ENCODE peak calls at places on chromosome 21, in five cellular contexts. L, R, W, M and S are unnamed samples.

GRCh38 chr21:42616366-42617340 is 36.8 kb upstream of the PDE9A start:
- DNase-seq in L (peak; percentile 20), R (no peak), W (no peak), M (peak; percentile 9), S (no peak)

GRCh38 chr21:43369124-43369523 is 57.8 kb downstream of the SIK1 start:
- DNase-seq in L (no peak), R (peak; percentile 47), W (no peak), M (no peak), S (no peak)

GRCh38 chr21:34365794-34366193 is 2.0 kb downstream of the KCNE2 start:
- DNase-seq in L (no peak), R (no peak), W (no peak), M (no peak), S (no peak)

GRCh38 chr21:35208117-35208516 is 159.0 kb upstream of the RUNX1 start:
- DNase-seq in L (no peak), R (no peak), W (peak; percentile 36), M (no peak), S (no peak)

GRCh38 chr21:35563885-35564451 is 496.4 kb downstream of the SETD4 start:
- DNase-seq in L (no peak), R (no peak), W (peak; percentile 83), M (peak; percentile 15), S (peak; percentile 91)

GRCh38 chr21:42671778-42672593 is 18.6 kb downstream of the PDE9A start:
- DNase-seq in L (no peak), R (no peak), W (no peak), M (no peak), S (peak; percentile 79)

GRCh38 chr21:26067836-26068401 is 102.7 kb downstream of the APP start:
- DNase-seq in L (no peak), R (no peak), W (no peak), M (no peak), S (no peak)

GRCh38 chr21:40511976-40512375 is 335.0 kb downstream of the DSCAM start:
- DNase-seq in L (no peak), R (peak; percentile 31), W (no peak), M (no peak), S (no peak)

GRCh38 chr21:42670884-42671283 is 17.5 kb downstream of the PDE9A start:
- DNase-seq in L (no peak), R (no peak), W (no peak), M (no peak), S (peak; percentile 64)

GRCh38 chr21:34807881-34808568 is 139.2 kb downstream of the CLIC6 start:
- DNase-seq in L (peak; percentile 34), R (peak; percentile 70), W (peak; percentile 41), M (peak; percentile 43), S (peak; percentile 52)

GRCh38 chr21:27700974-27701614 is 734.2 kb upstream of the ADAMTS5 start:
- DNase-seq in L (peak; percentile 31), R (peak; percentile 55), W (peak; percentile 82), M (peak; percentile 90), S (peak; percentile 81)

GRCh38 chr21:42234464-42235241 is 15.7 kb downstream of the ABCG1 start:
- DNase-seq in L (peak; percentile 91), R (peak; percentile 36), W (peak; percentile 73), M (peak; percentile 49), S (no peak)

GRCh38 chr21:42829417-42829816 is 49.9 kb downstream of the WDR4 start:
- DNase-seq in L (no peak), R (no peak), W (no peak), M (no peak), S (no peak)

GRCh38 chr21:40886931-40887330 is 40.0 kb upstream of the DSCAM start:
- DNase-seq in L (no peak), R (no peak), W (no peak), M (no peak), S (no peak)

GRCh38 chr21:42233067-42233981 is 14.4 kb downstream of the ABCG1 start:
- DNase-seq in L (peak; percentile 82), R (peak; percentile 21), W (peak; percentile 89), M (peak; percentile 72), S (no peak)

GRCh38 chr21:41095983-41096382 is 72.0 kb upstream of the BACE2 start:
- DNase-seq in L (no peak), R (no peak), W (no peak), M (no peak), S (no peak)

GRCh38 chr21:36534656-36535055 is 54.7 kb upstream of the CLDN14 start:
- DNase-seq in L (no peak), R (no peak), W (no peak), M (no peak), S (no peak)

GRCh38 chr21:37366488-37367300 is at the start of gene DYRK1A:
- DNase-seq in L (peak; percentile 98), R (peak; percentile 98), W (peak; percentile 99), M (peak; percentile 99), S (peak; percentile 99)

GRCh38 chr21:15480160-15480559 is 249.6 kb upstream of the USP25 start:
- DNase-seq in L (no peak), R (no peak), W (no peak), M (no peak), S (no peak)

GRCh38 chr21:43018519-43018918 is 44.2 kb downstream of the PKNOX1 start:
- DNase-seq in L (no peak), R (no peak), W (no peak), M (no peak), S (no peak)

GRCh38 chr21:42219606-42220137 is 732 bp downstream of the ABCG1 start:
- DNase-seq in L (peak; percentile 45), R (no peak), W (peak; percentile 55), M (no peak), S (no peak)

GRCh38 chr21:46063227-46063626 is 34.7 kb upstream of the COL6A2 start:
- DNase-seq in L (no peak), R (peak; percentile 23), W (no peak), M (no peak), S (no peak)

GRCh38 chr21:29717659-29718058 is 222.1 kb downstream of the GRIK1 start:
- DNase-seq in L (no peak), R (no peak), W (no peak), M (no peak), S (no peak)

GRCh38 chr21:16330340-16331319 is 600.8 kb downstream of the USP25 start:
- DNase-seq in L (no peak), R (peak; percentile 76), W (no peak), M (peak; percentile 62), S (peak; percentile 51)

GRCh38 chr21:36766511-36766910 is 67.6 kb downstream of the SIM2 start:
- DNase-seq in L (no peak), R (no peak), W (no peak), M (no peak), S (no peak)

GRCh38 chr21:46159841-46160562 is 4.6 kb upstream of the FTCD start:
- DNase-seq in L (no peak), R (no peak), W (no peak), M (peak; percentile 13), S (no peak)

GRCh38 chr21:25556087-25556486 is 51.2 kb downstream of the MRPL39 start:
- DNase-seq in L (no peak), R (no peak), W (no peak), M (no peak), S (no peak)

DNA sequence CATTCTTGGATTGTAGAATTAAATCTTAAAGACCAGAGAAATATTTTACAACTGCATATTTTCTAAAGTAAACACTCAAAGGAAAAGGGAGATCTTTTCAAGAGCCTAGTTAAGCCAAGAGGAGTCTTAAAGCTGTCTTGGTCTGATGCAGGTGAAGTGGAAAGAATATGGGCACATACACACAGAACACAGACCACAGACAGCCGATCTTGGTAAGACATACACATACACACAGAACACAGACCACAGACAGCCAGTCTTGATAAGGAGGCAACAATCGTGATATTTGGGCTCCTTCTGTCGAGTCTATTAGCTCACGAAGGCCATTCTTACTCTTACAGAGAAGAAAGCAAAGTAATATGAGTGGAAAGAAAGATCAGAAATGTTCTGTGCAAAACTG is 1153.9 kb upstream of the TMPRSS15 start:
- DNase-seq in L (no peak), R (no peak), W (no peak), M (no peak), S (no peak)
- H3K27ac ChIP-seq in L (no peak overlapping the region), R (no peak overlapping the region), W (no peak overlapping the region), M (no peak overlapping the region), S (no peak overlapping the region)

GRCh38 chr21:33208534-33208933 is 21.2 kb upstream of the IFNAR2 start:
- DNase-seq in L (no peak), R (peak; percentile 47), W (no peak), M (no peak), S (no peak)
- H3K4me1 ChIP-seq in L (peaks cover 78% of the 10 kb centered on the region), R (peaks cover 11% of the 10 kb centered on the region), W (peaks cover 16% of the 10 kb centered on the region), M (peaks cover under 1% of the 10 kb centered on the region), S (peaks cover 21% of the 10 kb centered on the region)

GRCh38 chr21:22573834-22574233 is 1575.6 kb downstream of the NCAM2 start:
- DNase-seq in L (no peak), R (no peak), W (no peak), M (no peak), S (no peak)

GRCh38 chr21:22575165-22575584 is 1577.0 kb downstream of the NCAM2 start:
- DNase-seq in L (no peak), R (no peak), W (no peak), M (no peak), S (peak; percentile 53)
- H3K4me3 ChIP-seq in L (no peak overlapping the region), R (no peak overlapping the region), W (no peak overlapping the region), M (no peak overlapping the region), S (no peak overlapping the region)

GRCh38 chr21:31161157-31161556 is 122.9 kb upstream of the KRTAP19-8 start:
- DNase-seq in L (no peak), R (no peak), W (no peak), M (no peak), S (peak; percentile 57)

GRCh38 chr21:31162079-31162699 is 123.9 kb upstream of the KRTAP19-8 start:
- DNase-seq in L (no peak), R (no peak), W (no peak), M (no peak), S (no peak)

GRCh38 chr21:31158789-31159581 is 120.7 kb upstream of the KRTAP19-8 start:
- DNase-seq in L (no peak), R (no peak), W (no peak), M (no peak), S (no peak)

GRCh38 chr21:31157756-31158155 is 119.5 kb upstream of the KRTAP19-8 start:
- DNase-seq in L (no peak), R (no peak), W (no peak), M (no peak), S (no peak)

GRCh38 chr21:31159808-31160207 is 121.5 kb upstream of the KRTAP19-8 start:
- DNase-seq in L (no peak), R (no peak), W (no peak), M (no peak), S (no peak)
- H3K27ac ChIP-seq in L (peak overlapping the region; percentile 42), R (no peak overlapping the region), W (no peak overlapping the region), M (peak overlapping the region; percentile 82), S (no peak overlapping the region)

GRCh38 chr21:44868707-44869106 is 4.8 kb downstream of the PTTG1IP start:
- DNase-seq in L (no peak), R (no peak), W (no peak), M (no peak), S (no peak)

GRCh38 chr21:44865561-44866280 is 7.8 kb downstream of the PTTG1IP start:
- DNase-seq in L (peak; percentile 38), R (no peak), W (peak; percentile 28), M (no peak), S (no peak)

GRCh38 chr21:44867464-44867863 is 6.0 kb downstream of the PTTG1IP start:
- DNase-seq in L (no peak), R (no peak), W (no peak), M (no peak), S (no peak)

GRCh38 chr21:44867999-44868700 is 5.3 kb downstream of the PTTG1IP start:
- DNase-seq in L (peak; percentile 53), R (no peak), W (no peak), M (no peak), S (no peak)

GRCh38 chr21:44866780-44867179 is 6.7 kb downstream of the PTTG1IP start:
- DNase-seq in L (no peak), R (no peak), W (peak; percentile 43), M (no peak), S (peak; percentile 78)
- H3K4me1 ChIP-seq in L (peaks cover 62% of the 10 kb centered on the region), R (peaks cover 54% of the 10 kb centered on the region), W (peaks cover 72% of the 10 kb centered on the region), M (peaks cover 13% of the 10 kb centered on the region), S (peaks cover 51% of the 10 kb centered on the region)